ENCODE peak calls at places on chromosomes 3 and 15, in ten cellular contexts. One of them, this sample, is unnamed.

GRCh38 chr3:56988874-56989433 is 71.5 kb upstream of the SPATA12 start:
- DNase-seq in coronary artery: no peak
- DNase-seq in HFFc6: peak
- DNase-seq in fibroblast of pulmonary artery: peak
- DNase-seq in epithelial cell of esophagus: peak
- DNase-seq in brain microvascular endothelial cell: peak
- DNase-seq in colonic mucosa: peak
- DNase-seq in mucosa of descending colon: peak
- DNase-seq in cardiac fibroblast: peak
- DNase-seq in CD8-positive, alpha-beta T cell: peak
- DNase-seq in this sample: peak

GRCh38 chr3:149462653-149463052 is 11.8 kb upstream of the TM4SF4 start:
- DNase-seq in epithelial cell of esophagus: no peak
- DNase-seq in fibroblast of pulmonary artery: no peak
- DNase-seq in mucosa of descending colon: no peak
- DNase-seq in brain microvascular endothelial cell: no peak
- DNase-seq in cardiac fibroblast: peak
- DNase-seq in coronary artery: no peak
- DNase-seq in HFFc6: peak
- DNase-seq in colonic mucosa: no peak
- DNase-seq in CD8-positive, alpha-beta T cell: no peak
- DNase-seq in this sample: no peak

GRCh38 chr3:187191271-187191670 is 6.0 kb upstream of the RTP1 start:
- DNase-seq in mucosa of descending colon: no peak
- DNase-seq in coronary artery: no peak
- DNase-seq in brain microvascular endothelial cell: no peak
- DNase-seq in fibroblast of pulmonary artery: no peak
- DNase-seq in CD8-positive, alpha-beta T cell: no peak
- DNase-seq in cardiac fibroblast: no peak
- DNase-seq in epithelial cell of esophagus: peak
- DNase-seq in HFFc6: no peak
- DNase-seq in colonic mucosa: no peak
- DNase-seq in this sample: no peak

GRCh38 chr3:9883676-9884554 is 3.9 kb upstream of the CIDEC start:
- DNase-seq in HFFc6: peak
- DNase-seq in epithelial cell of esophagus: no peak
- DNase-seq in mucosa of descending colon: no peak
- DNase-seq in colonic mucosa: no peak
- DNase-seq in coronary artery: no peak
- DNase-seq in cardiac fibroblast: peak
- DNase-seq in fibroblast of pulmonary artery: no peak
- DNase-seq in brain microvascular endothelial cell: peak
- DNase-seq in CD8-positive, alpha-beta T cell: no peak
- DNase-seq in this sample: no peak

GRCh38 chr3:9970020-9970652 is 16.5 kb downstream of the EMC3 start:
- DNase-seq in fibroblast of pulmonary artery: peak
- DNase-seq in cardiac fibroblast: peak
- DNase-seq in mucosa of descending colon: no peak
- DNase-seq in brain microvascular endothelial cell: peak
- DNase-seq in epithelial cell of esophagus: peak
- DNase-seq in colonic mucosa: no peak
- DNase-seq in HFFc6: peak
- DNase-seq in CD8-positive, alpha-beta T cell: no peak
- DNase-seq in coronary artery: no peak
- DNase-seq in this sample: no peak

GRCh38 chr3:141114816-141115458 is 63.8 kb downstream of the SPSB4 start:
- DNase-seq in coronary artery: no peak
- DNase-seq in cardiac fibroblast: no peak
- DNase-seq in HFFc6: no peak
- DNase-seq in fibroblast of pulmonary artery: no peak
- DNase-seq in mucosa of descending colon: no peak
- DNase-seq in epithelial cell of esophagus: no peak
- DNase-seq in brain microvascular endothelial cell: no peak
- DNase-seq in colonic mucosa: no peak
- DNase-seq in CD8-positive, alpha-beta T cell: no peak
- DNase-seq in this sample: no peak

GRCh38 chr3:138638641-138639040 is 30.1 kb downstream of the FAIM start:
- DNase-seq in epithelial cell of esophagus: no peak
- DNase-seq in cardiac fibroblast: no peak
- DNase-seq in brain microvascular endothelial cell: no peak
- DNase-seq in colonic mucosa: no peak
- DNase-seq in fibroblast of pulmonary artery: no peak
- DNase-seq in mucosa of descending colon: no peak
- DNase-seq in CD8-positive, alpha-beta T cell: no peak
- DNase-seq in coronary artery: no peak
- DNase-seq in HFFc6: no peak
- DNase-seq in this sample: no peak

GRCh38 chr15:66777054-66777453 is 75.0 kb downstream of the SMAD6 start:
- DNase-seq in coronary artery: no peak
- DNase-seq in HFFc6: no peak
- DNase-seq in cardiac fibroblast: no peak
- DNase-seq in brain microvascular endothelial cell: no peak
- DNase-seq in colonic mucosa: no peak
- DNase-seq in mucosa of descending colon: no peak
- DNase-seq in fibroblast of pulmonary artery: no peak
- DNase-seq in epithelial cell of esophagus: no peak
- DNase-seq in CD8-positive, alpha-beta T cell: no peak
- DNase-seq in this sample: no peak

GRCh38 chr15:79078763-79079395 is 11.7 kb downstream of the RASGRF1 start:
- DNase-seq in cardiac fibroblast: no peak
- DNase-seq in brain microvascular endothelial cell: no peak
- DNase-seq in fibroblast of pulmonary artery: no peak
- DNase-seq in colonic mucosa: no peak
- DNase-seq in epithelial cell of esophagus: no peak
- DNase-seq in HFFc6: no peak
- DNase-seq in coronary artery: no peak
- DNase-seq in CD8-positive, alpha-beta T cell: no peak
- DNase-seq in mucosa of descending colon: no peak
- DNase-seq in this sample: no peak

GRCh38 chr15:53193149-53193548 is 403.0 kb upstream of the ONECUT1 start:
- DNase-seq in mucosa of descending colon: no peak
- DNase-seq in epithelial cell of esophagus: peak
- DNase-seq in colonic mucosa: no peak
- DNase-seq in CD8-positive, alpha-beta T cell: no peak
- DNase-seq in fibroblast of pulmonary artery: peak
- DNase-seq in cardiac fibroblast: peak
- DNase-seq in coronary artery: no peak
- DNase-seq in HFFc6: no peak
- DNase-seq in brain microvascular endothelial cell: no peak
- DNase-seq in this sample: no peak

GRCh38 chr3:141528837-141529236 is 42.0 kb downstream of the RASA2 start:
- DNase-seq in HFFc6: no peak
- DNase-seq in colonic mucosa: no peak
- DNase-seq in cardiac fibroblast: no peak
- DNase-seq in brain microvascular endothelial cell: no peak
- DNase-seq in CD8-positive, alpha-beta T cell: no peak
- DNase-seq in fibroblast of pulmonary artery: no peak
- DNase-seq in epithelial cell of esophagus: no peak
- DNase-seq in mucosa of descending colon: no peak
- DNase-seq in coronary artery: no peak
- DNase-seq in this sample: no peak

GRCh38 chr3:132253262-132253878 is 63.8 kb upstream of the ACP3 start:
- DNase-seq in brain microvascular endothelial cell: peak
- DNase-seq in coronary artery: no peak
- DNase-seq in CD8-positive, alpha-beta T cell: no peak
- DNase-seq in fibroblast of pulmonary artery: peak
- DNase-seq in epithelial cell of esophagus: peak
- DNase-seq in cardiac fibroblast: peak
- DNase-seq in colonic mucosa: peak
- DNase-seq in mucosa of descending colon: no peak
- DNase-seq in HFFc6: peak
- DNase-seq in this sample: no peak

GRCh38 chr3:58092516-58092915 is 84.3 kb downstream of the FLNB start:
- DNase-seq in brain microvascular endothelial cell: no peak
- DNase-seq in mucosa of descending colon: no peak
- DNase-seq in cardiac fibroblast: peak
- DNase-seq in colonic mucosa: no peak
- DNase-seq in fibroblast of pulmonary artery: peak
- DNase-seq in epithelial cell of esophagus: no peak
- DNase-seq in CD8-positive, alpha-beta T cell: no peak
- DNase-seq in coronary artery: no peak
- DNase-seq in HFFc6: no peak
- DNase-seq in this sample: no peak

GRCh38 chr15:93018574-93018973 is 70.4 kb downstream of the RGMA start:
- DNase-seq in coronary artery: no peak
- DNase-seq in colonic mucosa: no peak
- DNase-seq in HFFc6: no peak
- DNase-seq in fibroblast of pulmonary artery: peak
- DNase-seq in cardiac fibroblast: peak
- DNase-seq in CD8-positive, alpha-beta T cell: no peak
- DNase-seq in epithelial cell of esophagus: no peak
- DNase-seq in brain microvascular endothelial cell: no peak
- DNase-seq in mucosa of descending colon: no peak
- DNase-seq in this sample: no peak

GRCh38 chr3:38168988-38169363 is 3.6 kb downstream of the OXSR1 start:
- DNase-seq in coronary artery: no peak
- DNase-seq in mucosa of descending colon: no peak
- DNase-seq in colonic mucosa: no peak
- DNase-seq in epithelial cell of esophagus: peak
- DNase-seq in fibroblast of pulmonary artery: no peak
- DNase-seq in HFFc6: peak
- DNase-seq in brain microvascular endothelial cell: no peak
- DNase-seq in CD8-positive, alpha-beta T cell: no peak
- DNase-seq in cardiac fibroblast: peak
- DNase-seq in this sample: no peak

GRCh38 chr3:188888321-188889056 is 283.3 kb upstream of the TPRG1 start:
- DNase-seq in cardiac fibroblast: no peak
- DNase-seq in HFFc6: no peak
- DNase-seq in mucosa of descending colon: no peak
- DNase-seq in brain microvascular endothelial cell: no peak
- DNase-seq in colonic mucosa: no peak
- DNase-seq in CD8-positive, alpha-beta T cell: no peak
- DNase-seq in fibroblast of pulmonary artery: no peak
- DNase-seq in epithelial cell of esophagus: no peak
- DNase-seq in coronary artery: no peak
- DNase-seq in this sample: no peak

GRCh38 chr3:134976948-134977347 is 181.9 kb downstream of the EPHB1 start:
- DNase-seq in cardiac fibroblast: no peak
- DNase-seq in fibroblast of pulmonary artery: no peak
- DNase-seq in brain microvascular endothelial cell: no peak
- DNase-seq in mucosa of descending colon: no peak
- DNase-seq in epithelial cell of esophagus: no peak
- DNase-seq in coronary artery: peak
- DNase-seq in CD8-positive, alpha-beta T cell: no peak
- DNase-seq in colonic mucosa: no peak
- DNase-seq in HFFc6: no peak
- DNase-seq in this sample: no peak

GRCh38 chr3:59979542-59979941 is 929.7 kb upstream of the CFAP20DC start:
- DNase-seq in colonic mucosa: no peak
- DNase-seq in cardiac fibroblast: no peak
- DNase-seq in mucosa of descending colon: no peak
- DNase-seq in CD8-positive, alpha-beta T cell: no peak
- DNase-seq in coronary artery: no peak
- DNase-seq in brain microvascular endothelial cell: no peak
- DNase-seq in fibroblast of pulmonary artery: no peak
- DNase-seq in epithelial cell of esophagus: no peak
- DNase-seq in HFFc6: no peak
- DNase-seq in this sample: no peak

GRCh38 chr3:122520861-122521260 is 6.1 kb upstream of the KPNA1 start:
- DNase-seq in cardiac fibroblast: no peak
- DNase-seq in colonic mucosa: no peak
- DNase-seq in CD8-positive, alpha-beta T cell: no peak
- DNase-seq in fibroblast of pulmonary artery: no peak
- DNase-seq in HFFc6: no peak
- DNase-seq in brain microvascular endothelial cell: no peak
- DNase-seq in mucosa of descending colon: no peak
- DNase-seq in epithelial cell of esophagus: peak
- DNase-seq in coronary artery: no peak
- DNase-seq in this sample: no peak
- TF ChIP-seq CTCF in cardiac fibroblast: no peak
- TF ChIP-seq CTCF in colonic mucosa: no peak
- TF ChIP-seq CTCF in CD8-positive, alpha-beta T cell: no peak
- TF ChIP-seq CTCF in fibroblast of pulmonary artery: no peak
- TF ChIP-seq CTCF in HFFc6: no peak
- TF ChIP-seq CTCF in brain microvascular endothelial cell: no peak
- TF ChIP-seq CTCF in mucosa of descending colon: no peak
- TF ChIP-seq CTCF in epithelial cell of esophagus: no peak
- TF ChIP-seq CTCF in coronary artery: no peak
- TF ChIP-seq CTCF in this sample: no peak

DNA sequence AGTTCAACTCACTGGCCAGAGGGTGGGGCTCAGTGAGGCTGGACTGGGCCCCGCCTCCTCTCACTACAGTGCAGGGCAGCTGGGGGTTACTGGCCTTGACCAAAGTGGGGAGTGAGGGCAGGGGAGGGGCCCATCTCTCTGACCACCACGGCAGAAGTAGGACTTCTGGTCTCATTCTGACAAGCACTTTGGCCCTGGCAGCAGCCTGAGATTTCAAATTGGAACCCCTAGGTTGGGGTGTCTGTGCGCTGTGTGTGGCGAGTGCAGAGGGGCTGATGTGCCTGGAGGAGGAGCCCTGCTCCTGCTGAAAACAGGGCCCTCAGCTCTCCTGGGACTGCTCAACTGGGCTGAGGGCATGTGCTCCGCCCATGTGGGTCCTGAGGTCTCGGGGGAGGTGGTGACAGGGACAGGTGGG is 60.3 kb upstream of the RPL32 start:
- DNase-seq in epithelial cell of esophagus: no peak
- DNase-seq in colonic mucosa: no peak
- DNase-seq in cardiac fibroblast: no peak
- DNase-seq in mucosa of descending colon: no peak
- DNase-seq in HFFc6: no peak
- DNase-seq in CD8-positive, alpha-beta T cell: no peak
- DNase-seq in coronary artery: no peak
- DNase-seq in fibroblast of pulmonary artery: no peak
- DNase-seq in brain microvascular endothelial cell: no peak
- DNase-seq in this sample: no peak
- TF ChIP-seq CTCF in epithelial cell of esophagus: no peak
- TF ChIP-seq CTCF in colonic mucosa: no peak
- TF ChIP-seq CTCF in cardiac fibroblast: no peak
- TF ChIP-seq CTCF in mucosa of descending colon: no peak
- TF ChIP-seq CTCF in HFFc6: no peak
- TF ChIP-seq CTCF in CD8-positive, alpha-beta T cell: no peak
- TF ChIP-seq CTCF in coronary artery: no peak
- TF ChIP-seq CTCF in fibroblast of pulmonary artery: no peak
- TF ChIP-seq CTCF in brain microvascular endothelial cell: peak
- TF ChIP-seq CTCF in this sample: no peak

GRCh38 chr15:50358805-50359204 is 3.8 kb upstream of the GABPB1 start:
- DNase-seq in brain microvascular endothelial cell: peak
- DNase-seq in epithelial cell of esophagus: peak
- DNase-seq in CD8-positive, alpha-beta T cell: no peak
- DNase-seq in cardiac fibroblast: peak
- DNase-seq in fibroblast of pulmonary artery: peak
- DNase-seq in HFFc6: peak
- DNase-seq in colonic mucosa: no peak
- DNase-seq in coronary artery: no peak
- DNase-seq in mucosa of descending colon: no peak
- DNase-seq in this sample: no peak
- TF ChIP-seq CTCF in brain microvascular endothelial cell: peak
- TF ChIP-seq CTCF in epithelial cell of esophagus: peak
- TF ChIP-seq CTCF in CD8-positive, alpha-beta T cell: no peak
- TF ChIP-seq CTCF in cardiac fibroblast: peak
- TF ChIP-seq CTCF in fibroblast of pulmonary artery: peak
- TF ChIP-seq CTCF in HFFc6: peak
- TF ChIP-seq CTCF in colonic mucosa: peak
- TF ChIP-seq CTCF in coronary artery: no peak
- TF ChIP-seq CTCF in mucosa of descending colon: no peak
- TF ChIP-seq CTCF in this sample: no peak

DNA sequence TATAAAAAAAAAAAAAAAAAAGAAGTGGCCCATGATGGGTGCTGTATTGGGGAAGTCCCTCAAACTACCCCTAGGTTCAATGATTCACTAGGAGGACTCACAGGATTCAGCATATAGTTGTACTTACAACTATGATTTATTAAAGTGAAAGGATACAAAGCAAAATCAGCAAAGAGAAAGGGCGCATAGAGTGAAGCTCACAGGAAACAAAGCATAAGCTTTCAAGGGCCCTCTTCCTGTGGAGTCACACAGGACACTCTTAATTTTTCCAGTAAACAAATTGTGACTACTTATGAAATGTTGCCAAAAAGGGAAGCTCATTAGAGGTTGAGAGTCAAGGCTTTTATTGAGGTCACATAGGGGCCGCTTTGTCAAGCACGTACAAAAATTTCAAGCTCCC is 153.7 kb upstream of the GAP43 start:
- DNase-seq in fibroblast of pulmonary artery: no peak
- DNase-seq in colonic mucosa: no peak
- DNase-seq in HFFc6: no peak
- DNase-seq in CD8-positive, alpha-beta T cell: no peak
- DNase-seq in coronary artery: no peak
- DNase-seq in epithelial cell of esophagus: no peak
- DNase-seq in mucosa of descending colon: no peak
- DNase-seq in brain microvascular endothelial cell: no peak
- DNase-seq in cardiac fibroblast: no peak
- DNase-seq in this sample: no peak
- TF ChIP-seq CTCF in fibroblast of pulmonary artery: no peak
- TF ChIP-seq CTCF in colonic mucosa: no peak
- TF ChIP-seq CTCF in HFFc6: no peak
- TF ChIP-seq CTCF in CD8-positive, alpha-beta T cell: no peak
- TF ChIP-seq CTCF in coronary artery: no peak
- TF ChIP-seq CTCF in epithelial cell of esophagus: no peak
- TF ChIP-seq CTCF in mucosa of descending colon: no peak
- TF ChIP-seq CTCF in brain microvascular endothelial cell: no peak
- TF ChIP-seq CTCF in cardiac fibroblast: no peak
- TF ChIP-seq CTCF in this sample: no peak

This sample was measured in heart left ventricle.